ENCODE peak calls at places on chromosomes 4 and X, in eight cellular contexts. H is SJCRH30, D is PC-9, E is ovary, I is psoas muscle, N is pancreas, S is hepatocyte, X is ascending aorta. Y is an unnamed sample. For H3K4me1, the result is how much of the 10 kb centered on the place peaks cover.

GRCh38 chr4:124290678-124291077 is 421.9 kb downstream of the ANKRD50 start:
- DNase-seq in H (no peak), D (no peak), E (no peak), I (no peak), N (no peak), S (peak), X (no peak), Y (no peak)

GRCh38 chr4:8594097-8595038 is 1.8 kb downstream of the CPZ start:
- DNase-seq in H (peak), D (peak), E (peak), I (no peak), N (no peak), S (peak), X (no peak), Y (no peak)

GRCh38 chr4:87862236-87862635 is 29.5 kb downstream of the MEPE start:
- DNase-seq in H (no peak), D (no peak), E (no peak), I (no peak), N (no peak), S (no peak), X (no peak), Y (no peak)

GRCh38 chrX:23901805-23902204 is 5.9 kb downstream of the APOO start:
- DNase-seq in H (peak), D (peak), E (peak), I (no peak), N (no peak), S (peak), X (no peak), Y (peak)

GRCh38 chrX:83260288-83260687 is 247.8 kb upstream of the POU3F4 start:
- DNase-seq in H (no peak), D (no peak), E (no peak), I (no peak), N (no peak), S (no peak), X (no peak), Y (no peak)

GRCh38 chrX:153601511-153602110 is 2.7 kb upstream of the CCNQ start:
- DNase-seq in H (no peak), D (no peak), E (no peak), I (no peak), N (no peak), S (no peak), X (no peak), Y (no peak)

GRCh38 chrX:129511689-129512088 is 11.6 kb downstream of the SMARCA1 start:
- DNase-seq in H (no peak), D (no peak), E (no peak), I (no peak), N (no peak), S (no peak), X (no peak), Y (no peak)

GRCh38 chr4:98514930-98515809 is 143.2 kb downstream of the TSPAN5 start:
- DNase-seq in H (peak), D (no peak), E (no peak), I (no peak), N (no peak), S (no peak), X (no peak), Y (no peak)

GRCh38 chrX:6095469-6095868 is 133.2 kb downstream of the NLGN4X start:
- DNase-seq in H (no peak), D (no peak), E (no peak), I (no peak), N (no peak), S (no peak), X (no peak), Y (no peak)

GRCh38 chrX:153733651-153734240 is 9.1 kb downstream of the ABCD1 start:
- DNase-seq in H (no peak), D (no peak), E (no peak), I (no peak), N (peak), S (no peak), X (no peak), Y (no peak)

GRCh38 chr4:76783836-76784235 is 114.1 kb downstream of the SOWAHB start:
- DNase-seq in H (no peak), D (no peak), E (no peak), I (no peak), N (no peak), S (no peak), X (no peak), Y (no peak)

GRCh38 chr4:150867148-150867547 is 147.9 kb downstream of the LRBA start:
- DNase-seq in H (peak), D (peak), E (no peak), I (no peak), N (no peak), S (peak), X (no peak), Y (peak)

GRCh38 chr4:89586318-89586717 is 250.6 kb downstream of the SNCA start:
- DNase-seq in H (no peak), D (no peak), E (no peak), I (no peak), N (no peak), S (no peak), X (no peak), Y (no peak)

GRCh38 chrX:69152398-69152797 is 12.9 kb downstream of the PJA1 start:
- DNase-seq in H (no peak), D (peak), E (peak), I (no peak), N (peak), S (no peak), X (no peak), Y (no peak)
- H3K4me1 ChIP-seq in H (under half), D (under half), E (under half), I (under half), N (under half), S (under half), X (under half), Y (under half)

GRCh38 chrX:100649550-100650356 is 5.8 kb downstream of the SRPX2 start:
- DNase-seq in H (peak), D (peak), E (peak), I (peak), N (no peak), S (peak), X (no peak), Y (no peak)
- H3K4me3 ChIP-seq in H (peak), D (peak), E (no peak), I (no peak), N (no peak), S (no peak), X (no peak), Y (no peak)

GRCh38 chr4:82357640-82358039 is 16.2 kb downstream of the HNRNPD start:
- DNase-seq in H (no peak), D (no peak), E (no peak), I (no peak), N (no peak), S (no peak), X (no peak), Y (no peak)

GRCh38 chr4:82358773-82359324 is 14.9 kb downstream of the HNRNPD start:
- DNase-seq in H (no peak), D (no peak), E (no peak), I (no peak), N (no peak), S (no peak), X (no peak), Y (no peak)

GRCh38 chr4:82360298-82361177 is 13.3 kb downstream of the HNRNPD start:
- DNase-seq in H (no peak), D (no peak), E (no peak), I (no peak), N (no peak), S (peak), X (no peak), Y (peak)

GRCh38 chr4:82363896-82364487 is 9.8 kb downstream of the HNRNPD start:
- DNase-seq in H (no peak), D (no peak), E (no peak), I (no peak), N (no peak), S (no peak), X (no peak), Y (no peak)

GRCh38 chr4:82362565-82362964 is 11.2 kb downstream of the HNRNPD start:
- DNase-seq in H (no peak), D (no peak), E (no peak), I (no peak), N (no peak), S (no peak), X (no peak), Y (no peak)
- H3K4me1 ChIP-seq in H (under half), D (under half), E (under half), I (half or more), N (half or more), S (under half), X (under half), Y (half or more)

GRCh38 chrX:135384161-135384836 is 37.4 kb upstream of the SMIM10L2A start:
- DNase-seq in H (no peak), D (no peak), E (no peak), I (no peak), N (no peak), S (no peak), X (no peak), Y (peak)
- H3K4me3 ChIP-seq in H (no peak), D (no peak), E (no peak), I (no peak), N (no peak), S (no peak), X (no peak), Y (peak)

Y was measured in naive thymus-derived CD4-positive, alpha-beta T cell.